ENCODE peak calls at places on chromosomes 11 and 22, in four cellular contexts. K is PC-3, R is HFFc6, J is astrocyte of the spinal cord. F is an unnamed sample.
A peak's percentile ranks its signal among the peaks of the same experiment; 100 is the strongest.

GRCh38 chr11:96263361-96263763 is 79.6 kb downstream of the MAML2 start:
- DNase-seq in K (peak; percentile 89), R (peak; percentile 83), J (peak; percentile 57), F (no peak)

GRCh38 chr11:87445002-87445401 is 407.3 kb downstream of the TMEM135 start:
- DNase-seq in K (peak; percentile 83), R (peak; percentile 70), J (peak; percentile 29), F (no peak)

GRCh38 chr11:110481523-110481922 is 51.8 kb downstream of the FDX1 start:
- DNase-seq in K (no peak), R (no peak), J (no peak), F (no peak)

GRCh38 chr11:125270711-125271110 is 106.2 kb downstream of the PKNOX2 start:
- DNase-seq in K (no peak), R (no peak), J (peak; percentile 37), F (no peak)

GRCh38 chr11:48054994-48055291 is 74.6 kb downstream of the PTPRJ start:
- DNase-seq in K (no peak), R (no peak), J (no peak), F (no peak)

GRCh38 chr11:69552951-69553350 is 71.5 kb downstream of the LINC01488 start:
- DNase-seq in K (no peak), R (no peak), J (no peak), F (no peak)

GRCh38 chr11:131441398-131441797 is 71.0 kb downstream of the NTM start:
- DNase-seq in K (no peak), R (no peak), J (no peak), F (no peak)

GRCh38 chr22:29009148-29009547 is 52.5 kb downstream of the C22orf31 start:
- DNase-seq in K (no peak), R (no peak), J (no peak), F (no peak)

GRCh38 chr11:72240461-72241289 is 3.3 kb downstream of the PHOX2A start:
- DNase-seq in K (no peak), R (no peak), J (no peak), F (no peak)

GRCh38 chr11:4455439-4455838 is 6.3 kb downstream of the OR52K2 start:
- DNase-seq in K (no peak), R (no peak), J (no peak), F (no peak)

GRCh38 chr22:44108076-44108475 is 72.6 kb upstream of the PARVG start:
- DNase-seq in K (no peak), R (no peak), J (no peak), F (no peak)

GRCh38 chr11:117384045-117384444 is 56.4 kb downstream of the CEP164 start:
- DNase-seq in K (peak; percentile 95), R (peak; percentile 95), J (peak; percentile 68), F (no peak)

GRCh38 chr11:92227233-92227593 is 2.6 kb downstream of the FAT3 start:
- DNase-seq in K (no peak), R (no peak), J (no peak), F (no peak)

DNA sequence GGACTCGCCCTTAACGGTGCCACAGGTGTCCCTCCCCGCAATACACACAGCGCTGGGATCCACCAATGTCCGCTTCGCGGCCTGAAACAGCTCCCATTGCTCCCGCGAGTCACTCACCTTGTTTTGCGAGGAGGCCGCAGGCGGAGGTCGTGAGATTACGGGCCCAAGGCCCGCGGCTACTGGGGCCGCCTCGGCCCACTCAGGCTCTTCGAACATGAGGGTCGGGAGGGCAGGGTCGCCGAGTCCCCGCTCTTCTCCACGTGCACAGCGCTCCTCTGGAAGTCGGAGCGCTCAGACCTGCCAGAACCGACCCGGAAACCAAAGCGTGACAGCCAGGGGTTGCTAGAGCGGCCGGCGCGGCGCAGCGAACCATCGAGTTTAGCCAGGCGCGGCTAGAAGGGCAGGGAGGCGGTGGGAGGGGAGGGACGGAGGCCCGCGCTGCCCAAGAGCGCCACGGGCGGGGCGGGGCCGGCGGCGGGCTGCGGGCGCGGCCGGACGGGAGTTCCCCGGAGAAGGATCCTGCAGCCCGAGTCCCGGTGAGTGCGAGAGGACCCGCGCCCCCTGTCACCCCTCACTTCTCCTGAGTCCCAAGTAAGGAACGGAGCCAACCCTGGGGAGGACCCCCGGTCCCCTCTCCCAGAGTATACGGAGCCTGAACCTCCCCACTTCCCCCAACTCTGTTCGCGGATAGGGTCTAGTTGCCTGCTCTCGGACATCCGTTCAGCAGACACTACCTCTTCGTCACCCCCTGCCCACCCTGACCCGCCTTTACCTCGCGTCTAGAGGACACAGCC is at the start of the genes ILK and RRP8:
- DNase-seq in K (peak; percentile 89), R (peak; percentile 88), J (peak; percentile 92), F (peak; percentile 91)
- TF ChIP-seq CTCF in K (no peak), R (peak; percentile 34), J (no peak), F (no peak)

DNA sequence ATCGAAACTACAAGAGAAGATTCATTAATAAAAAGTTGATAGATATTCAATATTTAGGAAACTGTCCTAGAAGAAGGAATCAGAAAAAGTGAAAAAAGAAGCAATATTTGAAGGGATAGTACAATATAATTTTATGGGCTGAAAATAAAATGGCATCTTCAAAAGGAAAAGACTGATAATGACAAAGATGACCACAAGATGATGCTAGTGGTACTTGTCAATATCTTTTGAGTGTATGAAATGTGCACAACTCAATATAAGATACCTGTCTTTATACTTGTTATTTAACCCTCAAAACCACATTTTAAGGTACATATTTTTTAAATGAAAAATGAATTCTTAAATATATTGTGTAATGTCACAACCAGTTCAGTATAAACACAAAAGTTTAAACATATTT is 1059.6 kb upstream of the RAG2 start:
- DNase-seq in K (peak; percentile 57), R (peak; percentile 9), J (peak; percentile 55), F (no peak)
- TF ChIP-seq CTCF in K (peak; percentile 65), R (peak; percentile 77), J (peak; percentile 69), F (no peak)

GRCh38 chr11:12236744-12237101 is 126.3 kb downstream of the MICAL2 start:
- DNase-seq in K (no peak), R (no peak), J (no peak), F (no peak)
- TF ChIP-seq CTCF in K (no peak), R (peak; percentile 65), J (no peak), F (peak; percentile 9)

GRCh38 chr11:15624701-15625100 is 510.0 kb downstream of the INSC start:
- DNase-seq in K (no peak), R (no peak), J (no peak), F (no peak)

GRCh38 chr11:15625691-15626090 is 511.0 kb downstream of the INSC start:
- DNase-seq in K (no peak), R (no peak), J (no peak), F (no peak)

GRCh38 chr11:15627560-15627959 is 512.8 kb downstream of the INSC start:
- DNase-seq in K (peak; percentile 2), R (peak; percentile 3), J (peak; percentile 35), F (no peak)

GRCh38 chr11:15635501-15635900 is 520.8 kb downstream of the INSC start:
- DNase-seq in K (no peak), R (no peak), J (no peak), F (no peak)

GRCh38 chr11:15629690-15630321 is 515.1 kb downstream of the INSC start:
- DNase-seq in K (no peak), R (no peak), J (no peak), F (peak; percentile 64)
- TF ChIP-seq CTCF in K (peak; percentile 18), R (no peak), J (peak; percentile 11), F (no peak)

GRCh38 chr11:94782446-94782845 is 14.3 kb downstream of the AMOTL1 start:
- DNase-seq in K (no peak), R (no peak), J (no peak), F (no peak)
- TF ChIP-seq CTCF in K (no peak), R (no peak), J (no peak), F (no peak)

GRCh38 chr11:19906126-19906525 is 193.5 kb downstream of the NAV2 start:
- DNase-seq in K (no peak), R (no peak), J (no peak), F (no peak)
- TF ChIP-seq CTCF in K (no peak), R (no peak), J (no peak), F (no peak)

GRCh38 chr11:62055970-62056369 is 67.8 kb upstream of the INCENP start:
- DNase-seq in K (no peak), R (no peak), J (no peak), F (no peak)

GRCh38 chr11:62062223-62062861 is 61.5 kb upstream of the INCENP start:
- DNase-seq in K (no peak), R (no peak), J (no peak), F (no peak)

GRCh38 chr11:62064221-62064620 is 59.6 kb upstream of the INCENP start:
- DNase-seq in K (no peak), R (no peak), J (no peak), F (no peak)

GRCh38 chr11:62057069-62057468 is 66.7 kb upstream of the INCENP start:
- DNase-seq in K (no peak), R (no peak), J (no peak), F (no peak)

GRCh38 chr11:62061356-62062222 is 62.2 kb upstream of the INCENP start:
- DNase-seq in K (peak; percentile 68), R (no peak), J (no peak), F (no peak)
- TF ChIP-seq CTCF in K (peak; percentile 87), R (no peak), J (no peak), F (no peak)

F was measured in Calu3.